ENCODE peak calls at places on chromosomes 12 and 14, in nine cellular contexts. A is RPMI7951; J is effector memory CD4-positive, alpha-beta T cell; W is progenitor cell of endocrine pancreas; H is tibial artery; D is EL; F is NCI-H1105 treated with DMSO at 0.1 percent for 48 hours; Q is right cardiac atrium; R is body of pancreas. S is an unnamed sample.

GRCh38 chr14:98198385-98198784 is 1073.6 kb downstream of the BCL11B start:
- DNase-seq in W (no peak), J (peak), F (no peak), Q (peak), D (no peak), R (peak), A (no peak), H (no peak), S (no peak)

GRCh38 chr12:2337031-2338010 is 284.5 kb downstream of the CACNA1C start:
- DNase-seq in A (no peak), H (no peak), J (no peak), W (no peak), Q (no peak), D (no peak), F (no peak), R (no peak), S (no peak)

GRCh38 chr14:96673706-96674105 is 123.5 kb upstream of the VRK1 start:
- DNase-seq in R (no peak), F (no peak), A (no peak), D (no peak), W (no peak), Q (no peak), J (no peak), H (no peak), S (no peak)

GRCh38 chr14:92103363-92103762 is 3.0 kb downstream of the ATXN3 start:
- DNase-seq in F (no peak), R (no peak), D (no peak), A (no peak), J (no peak), W (no peak), H (no peak), Q (no peak), S (no peak)

GRCh38 chr12:93767524-93767863 is 90.3 kb downstream of the CRADD start:
- DNase-seq in W (no peak), H (no peak), R (no peak), F (no peak), Q (no peak), D (no peak), A (no peak), J (no peak), S (peak)

GRCh38 chr12:79858518-79858917 is 76.4 kb downstream of the PPP1R12A start:
- DNase-seq in R (no peak), D (peak), J (no peak), Q (no peak), F (no peak), H (no peak), W (no peak), A (no peak), S (peak)

GRCh38 chr12:88237954-88238353 is 95.8 kb downstream of the TMTC3 start:
- DNase-seq in R (no peak), Q (no peak), H (no peak), A (peak), D (peak), W (no peak), J (no peak), F (no peak), S (peak)

GRCh38 chr12:103422328-103422727 is 73.4 kb downstream of the C12orf42 start:
- DNase-seq in Q (no peak), W (no peak), R (no peak), F (peak), J (no peak), D (no peak), H (no peak), A (no peak), S (no peak)

GRCh38 chr12:21334100-21334499 is 617 bp downstream of the SLCO1A2 start:
- DNase-seq in R (no peak), F (no peak), D (no peak), J (no peak), Q (no peak), W (no peak), H (no peak), A (no peak), S (peak)

GRCh38 chr12:77813558-77813957 is 17.1 kb upstream of the NAV3 start:
- DNase-seq in J (no peak), R (no peak), H (no peak), A (no peak), Q (no peak), D (no peak), F (no peak), W (no peak), S (peak)

GRCh38 chr12:32561931-32562341 is 117.2 kb upstream of the DNM1L start:
- DNase-seq in H (no peak), F (no peak), J (no peak), R (no peak), A (no peak), Q (no peak), D (no peak), W (no peak), S (no peak)

GRCh38 chr14:80388980-80389711 is 177.8 kb upstream of the DIO2 start:
- DNase-seq in H (no peak), J (no peak), Q (no peak), A (peak), D (peak), W (no peak), F (no peak), R (no peak), S (peak)

GRCh38 chr14:29311983-29312382 is 545.4 kb downstream of the FOXG1 start:
- DNase-seq in J (no peak), D (peak), W (no peak), F (no peak), A (no peak), R (no peak), Q (no peak), H (no peak), S (peak)

GRCh38 chr14:96598332-96598928 is 96.2 kb downstream of the PAPOLA start:
- DNase-seq in D (no peak), R (no peak), W (no peak), Q (no peak), A (no peak), H (no peak), F (no peak), J (no peak), S (no peak)

GRCh38 chr12:38392584-38393144 is 76.1 kb downstream of the ALG10B start:
- DNase-seq in H (no peak), R (no peak), A (peak), W (no peak), J (no peak), Q (no peak), D (no peak), F (no peak), S (no peak)

GRCh38 chr14:32080001-32080510 is 3.0 kb downstream of the ARHGAP5 start:
- DNase-seq in F (no peak), J (no peak), D (peak), H (no peak), Q (no peak), R (no peak), A (no peak), W (no peak), S (no peak)

GRCh38 chr14:67541448-67542387 is 8.6 kb downstream of the PLEKHH1 start:
- DNase-seq in D (no peak), A (no peak), F (no peak), W (peak), J (no peak), R (peak), Q (no peak), H (no peak), S (no peak)

GRCh38 chr14:55107766-55108554 is 21.1 kb upstream of the LGALS3 start:
- DNase-seq in J (peak), A (peak), F (no peak), R (peak), W (no peak), D (peak), Q (peak), H (peak), S (peak)

S was measured in LHCN-M2.